ENCODE peak calls at places on chromosomes 12 and 14, in eight cellular contexts. U is CMK, Q is mammary epithelial cell, B is fibroblast of lung, O is EH, Y is mesendoderm, C is heart right ventricle, X is Calu3. P is an unnamed sample.

GRCh38 chr14:42523656-42524055 is 917.0 kb downstream of the LRFN5 start:
- DNase-seq in U (no peak), Q (no peak), B (no peak), O (no peak), Y (no peak), C (no peak), X (no peak), P (no peak)

GRCh38 chr14:99351166-99352007 is 79.4 kb upstream of the BCL11B start:
- DNase-seq in U (no peak), Q (no peak), B (no peak), O (no peak), Y (no peak), C (no peak), X (no peak), P (no peak)

GRCh38 chr12:98793121-98793520 is 148.0 kb downstream of the APAF1 start:
- DNase-seq in U (no peak), Q (no peak), B (peak; percentile 88), O (peak; percentile 43), Y (no peak), C (no peak), X (no peak), P (no peak)

GRCh38 chr12:85874064-85874463 is at the start of gene NTS:
- DNase-seq in U (no peak), Q (no peak), B (no peak), O (no peak), Y (peak; percentile 96), C (no peak), X (no peak), P (no peak)

GRCh38 chr12:122423258-122424165 is 1.0 kb upstream of the CLIP1 start:
- DNase-seq in U (no peak), Q (peak; percentile 57), B (peak; percentile 67), O (peak; percentile 35), Y (peak; percentile 78), C (peak; percentile 13), X (peak; percentile 53), P (peak; percentile 29)

GRCh38 chr14:38012056-38012455 is 195.6 kb upstream of the SSTR1 start:
- DNase-seq in U (no peak), Q (no peak), B (no peak), O (no peak), Y (peak; percentile 36), C (no peak), X (no peak), P (no peak)

GRCh38 chr12:104609083-104609844 is 152.5 kb downstream of the CHST11 start:
- DNase-seq in U (no peak), Q (no peak), B (no peak), O (no peak), Y (no peak), C (no peak), X (no peak), P (no peak)

GRCh38 chr12:27999521-27999920 is 27.0 kb upstream of the PTHLH start:
- DNase-seq in U (no peak), Q (peak; percentile 97), B (peak; percentile 88), O (peak; percentile 69), Y (no peak), C (no peak), X (no peak), P (no peak)

GRCh38 chr12:27511031-27511722 is 12.8 kb upstream of the PPFIBP1 start:
- DNase-seq in U (no peak), Q (no peak), B (peak; percentile 93), O (no peak), Y (no peak), C (no peak), X (no peak), P (peak; percentile 49)

GRCh38 chr12:80936353-80936641 is 1.4 kb downstream of the LIN7A start:
- DNase-seq in U (no peak), Q (no peak), B (no peak), O (no peak), Y (no peak), C (no peak), X (no peak), P (no peak)

GRCh38 chr14:94120667-94121335 is 8.6 kb downstream of the IFI27L2 start:
- DNase-seq in U (no peak), Q (peak; percentile 81), B (peak; percentile 83), O (peak; percentile 98), Y (no peak), C (no peak), X (no peak), P (no peak)

GRCh38 chr14:102182901-102183619 is 43.4 kb downstream of the WDR20 start:
- DNase-seq in U (no peak), Q (no peak), B (peak; percentile 83), O (peak; percentile 38), Y (no peak), C (no peak), X (no peak), P (no peak)

GRCh38 chr12:84397846-84398245 is 514.8 kb downstream of the SLC6A15 start:
- DNase-seq in U (no peak), Q (no peak), B (no peak), O (no peak), Y (no peak), C (no peak), X (no peak), P (no peak)

GRCh38 chr12:96392397-96392796 is 7.8 kb downstream of the CDK17 start:
- DNase-seq in U (no peak), Q (no peak), B (peak; percentile 54), O (peak; percentile 35), Y (no peak), C (no peak), X (no peak), P (no peak)

GRCh38 chr14:69775012-69775411 is 8.1 kb downstream of the SRSF5 start:
- DNase-seq in U (no peak), Q (no peak), B (no peak), O (no peak), Y (no peak), C (no peak), X (no peak), P (no peak)

GRCh38 chr14:104076743-104077142 is 8.8 kb upstream of the ASPG start:
- DNase-seq in U (no peak), Q (no peak), B (no peak), O (no peak), Y (no peak), C (no peak), X (no peak), P (no peak)

GRCh38 chr12:47547077-47547476 is 158.8 kb downstream of the RPAP3 start:
- DNase-seq in U (no peak), Q (peak; percentile 24), B (peak; percentile 54), O (peak; percentile 63), Y (peak; percentile 51), C (no peak), X (no peak), P (peak; percentile 48)

GRCh38 chr14:77120771-77121743 is 20.5 kb downstream of the ZDHHC22 start:
- DNase-seq in U (no peak), Q (no peak), B (no peak), O (no peak), Y (no peak), C (no peak), X (no peak), P (no peak)

GRCh38 chr14:92217956-92218355 is 96.2 kb downstream of the CPSF2 start:
- DNase-seq in U (no peak), Q (no peak), B (no peak), O (peak; percentile 48), Y (no peak), C (no peak), X (no peak), P (no peak)

GRCh38 chr12:15721716-15722115 is 67.5 kb downstream of the EPS8 start:
- DNase-seq in U (no peak), Q (no peak), B (peak; percentile 59), O (peak; percentile 62), Y (no peak), C (no peak), X (no peak), P (no peak)

GRCh38 chr14:64217318-64217717 is 76.9 kb downstream of the ESR2 start:
- DNase-seq in U (no peak), Q (no peak), B (no peak), O (no peak), Y (no peak), C (no peak), X (no peak), P (no peak)

GRCh38 chr14:88029500-88029899 is 24.6 kb downstream of the GPR65 start:
- DNase-seq in U (no peak), Q (no peak), B (peak; percentile 71), O (no peak), Y (no peak), C (no peak), X (no peak), P (no peak)

GRCh38 chr14:79809849-79810612 is 401.3 kb downstream of the DIO2 start:
- DNase-seq in U (no peak), Q (no peak), B (peak; percentile 12), O (peak; percentile 57), Y (peak; percentile 57), C (no peak), X (peak; percentile 30), P (no peak)

GRCh38 chr12:131988054-131988796 is 38.5 kb downstream of the EP400 start:
- DNase-seq in U (no peak), Q (no peak), B (no peak), O (no peak), Y (peak; percentile 89), C (no peak), X (no peak), P (no peak)

GRCh38 chr12:91074068-91074819 is 16.4 kb upstream of the KERA start:
- DNase-seq in U (no peak), Q (no peak), B (peak; percentile 31), O (no peak), Y (no peak), C (no peak), X (no peak), P (no peak)

GRCh38 chr12:80264891-80265290 is 165.6 kb downstream of the OTOGL start:
- DNase-seq in U (no peak), Q (no peak), B (no peak), O (no peak), Y (peak; percentile 25), C (no peak), X (no peak), P (no peak)

GRCh38 chr12:121600702-121601336 is 20.0 kb upstream of the KDM2B start:
- DNase-seq in U (no peak), Q (no peak), B (no peak), O (no peak), Y (no peak), C (no peak), X (no peak), P (no peak)

GRCh38 chr12:89236237-89236636 is 116.1 kb downstream of the DUSP6 start:
- DNase-seq in U (no peak), Q (peak; percentile 64), B (peak; percentile 69), O (peak; percentile 47), Y (no peak), C (no peak), X (no peak), P (no peak)

GRCh38 chr12:54666008-54666407 is 17.8 kb upstream of the DCD start:
- DNase-seq in U (no peak), Q (no peak), B (no peak), O (no peak), Y (no peak), C (no peak), X (no peak), P (no peak)

GRCh38 chr12:33330940-33331339 is 108.7 kb downstream of the SYT10 start:
- DNase-seq in U (no peak), Q (no peak), B (no peak), O (no peak), Y (no peak), C (no peak), X (peak; percentile 19), P (no peak)

GRCh38 chr12:5746496-5746895 is 198.6 kb downstream of the ANO2 start:
- DNase-seq in U (no peak), Q (no peak), B (no peak), O (no peak), Y (no peak), C (no peak), X (no peak), P (no peak)

GRCh38 chr12:23463172-23463571 is 486.3 kb downstream of the SOX5 start:
- DNase-seq in U (no peak), Q (no peak), B (no peak), O (no peak), Y (no peak), C (no peak), X (no peak), P (no peak)

GRCh38 chr12:115815924-115816323 is 461.6 kb downstream of the MED13L start:
- DNase-seq in U (no peak), Q (no peak), B (no peak), O (no peak), Y (no peak), C (no peak), X (no peak), P (no peak)

GRCh38 chr12:123502163-123502562 is 31.4 kb downstream of the RILPL1 start:
- DNase-seq in U (no peak), Q (no peak), B (no peak), O (no peak), Y (no peak), C (no peak), X (no peak), P (no peak)